ENCODE peak calls at places on chromosomes 5 and 9, in seven cellular contexts. R is OCI-LY7; H is spleen; F is CD8-positive, alpha-beta memory T cell; M is ovary; S is dorsolateral prefrontal cortex; T is CD8-positive, alpha-beta T cell. J is an unnamed sample.

GRCh38 chr9:35560625-35561337 is 44.3 kb upstream of the TESK1 start:
- DNase-seq in R (no peak), H (no peak), F (no peak), M (no peak), S (no peak), T (no peak), J (no peak)

GRCh38 chr9:133558191-133559126 is 24.0 kb downstream of the ADAMTSL2 start:
- DNase-seq in R (peak; percentile 72), H (no peak), F (no peak), M (no peak), S (peak; percentile 67), T (no peak), J (peak; percentile 32)

GRCh38 chr5:118990582-118990981 is 2.2 kb upstream of the DTWD2 start:
- DNase-seq in R (no peak), H (no peak), F (no peak), M (no peak), S (no peak), T (no peak), J (no peak)

GRCh38 chr5:168404366-168404765 is 81.9 kb upstream of the RARS1 start:
- DNase-seq in R (no peak), H (no peak), F (no peak), M (no peak), S (peak; percentile 26), T (no peak), J (no peak)

GRCh38 chr9:116895956-116896355 is 208.9 kb downstream of the TRIM32 start:
- DNase-seq in R (no peak), H (no peak), F (no peak), M (no peak), S (no peak), T (no peak), J (no peak)

GRCh38 chr9:114409103-114409780 is 21.5 kb upstream of the AKNA start:
- DNase-seq in R (no peak), H (no peak), F (no peak), M (no peak), S (no peak), T (no peak), J (no peak)

GRCh38 chr5:983238-983524 is 25.4 kb upstream of the NKD2 start:
- DNase-seq in R (no peak), H (no peak), F (no peak), M (no peak), S (no peak), T (no peak), J (no peak)

GRCh38 chr5:112918679-112919078 is 3.3 kb downstream of the REEP5 start:
- DNase-seq in R (no peak), H (no peak), F (no peak), M (no peak), S (no peak), T (no peak), J (no peak)

GRCh38 chr9:37969130-37969529 is 65.2 kb upstream of the SLC25A51 start:
- DNase-seq in R (no peak), H (peak; percentile 34), F (no peak), M (no peak), S (no peak), T (no peak), J (no peak)

GRCh38 chr9:95504053-95504963 is 12.5 kb downstream of the PTCH1 start:
- DNase-seq in R (peak; percentile 69), H (no peak), F (no peak), M (peak; percentile 32), S (no peak), T (no peak), J (no peak)

GRCh38 chr5:1322036-1322903 is 22.6 kb downstream of the CLPTM1L start:
- DNase-seq in R (no peak), H (peak; percentile 62), F (no peak), M (no peak), S (no peak), T (no peak), J (no peak)

GRCh38 chr5:127746756-127747155 is 43.6 kb downstream of the CCDC192 start:
- DNase-seq in R (peak; percentile 21), H (no peak), F (no peak), M (no peak), S (no peak), T (no peak), J (no peak)

GRCh38 chr5:32182463-32183081 is 8.5 kb upstream of the GOLPH3 start:
- DNase-seq in R (peak; percentile 68), H (no peak), F (no peak), M (no peak), S (no peak), T (no peak), J (no peak)

GRCh38 chr9:69570091-69570451 is 102.1 kb downstream of the APBA1 start:
- DNase-seq in R (no peak), H (no peak), F (no peak), M (no peak), S (no peak), T (no peak), J (no peak)
- H3K27ac ChIP-seq in R (no peak overlapping the region), H (no peak overlapping the region), F (no peak overlapping the region), M (no peak overlapping the region), S (no peak overlapping the region), T (no peak overlapping the region), J (no peak overlapping the region)

GRCh38 chr9:120877276-120878034 is 467 bp upstream of the PHF19 start:
- DNase-seq in R (peak; percentile 90), H (peak; percentile 93), F (peak; percentile 49), M (peak; percentile 80), S (peak; percentile 73), T (peak; percentile 66), J (no peak)
- H3K27ac ChIP-seq in R (peak overlapping the region; percentile 87), H (peak overlapping the region; percentile 98), F (peak overlapping the region; percentile 87), M (peak overlapping the region; percentile 99), S (peak overlapping the region; percentile 84), T (peak overlapping the region; percentile 65), J (peak overlapping the region; percentile 85)

GRCh38 chr5:132733499-132734148 is 3.7 kb downstream of the KIF3A start:
- DNase-seq in R (no peak), H (no peak), F (no peak), M (no peak), S (no peak), T (no peak), J (no peak)

GRCh38 chr5:132739232-132739631 is 1.9 kb upstream of the KIF3A start:
- DNase-seq in R (no peak), H (no peak), F (no peak), M (no peak), S (no peak), T (no peak), J (no peak)

GRCh38 chr5:132737982-132738770 is 830 bp upstream of the KIF3A start:
- DNase-seq in R (no peak), H (no peak), F (no peak), M (no peak), S (no peak), T (no peak), J (no peak)

GRCh38 chr5:132734687-132735086 is 2.7 kb downstream of the KIF3A start:
- DNase-seq in R (no peak), H (no peak), F (no peak), M (no peak), S (no peak), T (no peak), J (no peak)

DNA sequence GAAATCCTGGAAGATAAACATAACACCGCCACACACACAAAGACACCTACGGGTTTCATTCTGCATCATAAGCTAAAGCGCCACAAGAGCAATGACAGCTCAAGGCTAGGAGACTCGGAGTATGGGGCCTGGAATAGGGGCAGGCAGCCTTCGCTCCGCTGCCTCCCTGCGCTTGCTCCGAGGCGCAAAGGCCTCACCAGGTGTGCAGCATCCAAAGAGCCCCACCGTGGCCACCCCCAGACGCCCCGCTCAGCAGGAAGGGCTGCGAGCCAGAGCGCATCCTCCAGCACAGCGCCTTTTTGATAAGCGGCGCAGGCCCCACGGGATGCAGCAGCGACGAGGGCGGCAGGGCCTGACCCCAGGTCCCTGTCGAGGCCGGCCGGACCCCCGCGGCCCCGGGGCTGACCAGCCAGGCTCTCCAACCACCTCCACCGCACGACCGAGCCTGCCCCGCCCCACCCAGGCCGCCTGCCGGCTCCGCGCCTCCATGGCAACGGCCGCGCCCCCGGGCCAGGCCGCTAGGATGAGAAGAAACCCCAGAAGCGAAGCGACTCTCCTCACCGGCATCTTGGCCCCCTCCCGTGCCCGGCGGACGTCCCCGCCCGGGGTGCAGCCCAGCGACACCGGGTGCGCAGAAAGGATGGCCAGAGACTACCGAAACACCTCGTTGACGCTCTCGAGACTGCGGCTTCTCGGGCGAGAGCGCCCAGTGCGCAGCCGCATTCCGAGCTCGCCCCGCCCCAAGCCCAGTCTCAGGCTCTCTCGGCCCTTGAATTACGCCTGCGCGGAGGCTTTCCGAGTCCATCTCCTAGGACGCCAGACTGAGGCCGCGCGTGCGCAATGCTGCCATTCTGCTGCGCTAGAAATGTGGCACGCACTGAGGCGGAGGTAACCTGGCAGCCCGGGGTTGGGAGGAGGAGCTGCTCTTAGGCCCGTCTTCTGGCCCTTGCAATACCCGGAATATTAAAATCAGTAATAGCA is at the start of gene KIF3A:
- DNase-seq in R (peak; percentile 98), H (peak; percentile 99), F (peak; percentile 99), M (peak; percentile 89), S (peak; percentile 95), T (peak; percentile 97), J (peak; percentile 88)
- H3K27ac ChIP-seq in R (no peak within 1 kb of the TSS), H (peak within 1 kb of the TSS; percentile 76), F (peak within 1 kb of the TSS; percentile 77), M (no peak within 1 kb of the TSS), S (peak within 1 kb of the TSS; percentile 72), T (peak within 1 kb of the TSS; percentile 83), J (peak within 1 kb of the TSS; percentile 83)

GRCh38 chr5:163773181-163773580 is 267.8 kb downstream of the MAT2B start:
- DNase-seq in R (no peak), H (no peak), F (no peak), M (no peak), S (no peak), T (no peak), J (no peak)

GRCh38 chr5:163766936-163767670 is 261.7 kb downstream of the MAT2B start:
- DNase-seq in R (no peak), H (no peak), F (no peak), M (no peak), S (no peak), T (no peak), J (no peak)

GRCh38 chr5:163770625-163771024 is 265.2 kb downstream of the MAT2B start:
- DNase-seq in R (no peak), H (no peak), F (no peak), M (no peak), S (no peak), T (no peak), J (no peak)
- H3K27ac ChIP-seq in R (no peak overlapping the region), H (no peak overlapping the region), F (no peak overlapping the region), M (no peak overlapping the region), S (no peak overlapping the region), T (no peak overlapping the region), J (no peak overlapping the region)